ENCODE peak calls at places on chromosomes 12 and 14, in eight cellular contexts. O, Z, Y, L, H, K, E and S are unnamed samples.
A peak's percentile ranks its signal among the peaks of the same experiment; 100 is the strongest.

GRCh38 chr12:124753993-124754392 is 109.7 kb downstream of the SCARB1 start:
- DNase-seq in O (no peak), Z (no peak), Y (no peak), L (no peak), H (no peak), K (no peak), E (no peak), S (no peak)

GRCh38 chr12:56152756-56153137 is 360 bp downstream of the MYL6B start:
- DNase-seq in O (no peak), Z (no peak), Y (no peak), L (no peak), H (no peak), K (no peak), E (no peak), S (no peak)

GRCh38 chr14:26255213-26255612 is 342.6 kb downstream of the NOVA1 start:
- DNase-seq in O (no peak), Z (no peak), Y (no peak), L (no peak), H (no peak), K (peak; percentile 71), E (no peak), S (peak; percentile 52)

GRCh38 chr12:67068773-67069450 is 200.2 kb upstream of the CAND1 start:
- DNase-seq in O (peak; percentile 85), Z (no peak), Y (peak; percentile 34), L (no peak), H (no peak), K (peak; percentile 25), E (no peak), S (peak; percentile 36)

GRCh38 chr12:6183689-6184441 is 16.3 kb upstream of the CD9 start:
- DNase-seq in O (peak; percentile 62), Z (no peak), Y (peak; percentile 46), L (no peak), H (no peak), K (peak; percentile 81), E (no peak), S (peak; percentile 66)

GRCh38 chr14:32826404-32827082 is 112.1 kb upstream of the NPAS3 start:
- DNase-seq in O (no peak), Z (no peak), Y (no peak), L (peak; percentile 37), H (peak; percentile 46), K (peak; percentile 45), E (peak; percentile 30), S (peak; percentile 65)

GRCh38 chr14:78509516-78509915 is 339.3 kb downstream of the NRXN3 start:
- DNase-seq in O (no peak), Z (no peak), Y (no peak), L (no peak), H (no peak), K (no peak), E (no peak), S (no peak)

GRCh38 chr14:68145036-68145435 is 325.5 kb downstream of the RAD51B start:
- DNase-seq in O (no peak), Z (no peak), Y (no peak), L (no peak), H (no peak), K (no peak), E (no peak), S (no peak)

GRCh38 chr14:68790656-68791077 is 2.2 kb downstream of the ZFP36L1 start:
- DNase-seq in O (peak; percentile 85), Z (no peak), Y (peak; percentile 25), L (no peak), H (no peak), K (peak; percentile 33), E (peak; percentile 18), S (no peak)

GRCh38 chr12:34398706-34399630 is 376.7 kb downstream of the ALG10 start:
- DNase-seq in O (peak; percentile 76), Z (peak; percentile 9), Y (peak; percentile 16), L (no peak), H (peak; percentile 2), K (no peak), E (peak; percentile 9), S (no peak)

GRCh38 chr14:69657961-69658360 is 46.6 kb downstream of the SUSD6 start:
- DNase-seq in O (peak; percentile 88), Z (no peak), Y (peak; percentile 84), L (no peak), H (no peak), K (peak; percentile 47), E (no peak), S (peak; percentile 83)

GRCh38 chr14:59055439-59056045 is 132.9 kb upstream of the DAAM1 start:
- DNase-seq in O (no peak), Z (no peak), Y (peak; percentile 26), L (peak; percentile 58), H (peak; percentile 10), K (peak; percentile 76), E (no peak), S (peak; percentile 80)

GRCh38 chr12:100215209-100215608 is 14.6 kb downstream of the ACTR6 start:
- DNase-seq in O (no peak), Z (no peak), Y (no peak), L (no peak), H (no peak), K (no peak), E (no peak), S (peak; percentile 9)

GRCh38 chr14:71478542-71478941 is 453.7 kb upstream of the RGS6 start:
- DNase-seq in O (no peak), Z (no peak), Y (no peak), L (peak; percentile 70), H (no peak), K (peak; percentile 69), E (no peak), S (peak; percentile 86)

GRCh38 chr12:75759842-75760260 is 248.4 kb upstream of the KRR1 start:
- DNase-seq in O (no peak), Z (no peak), Y (no peak), L (peak; percentile 67), H (no peak), K (peak; percentile 64), E (no peak), S (peak; percentile 78)

DNA sequence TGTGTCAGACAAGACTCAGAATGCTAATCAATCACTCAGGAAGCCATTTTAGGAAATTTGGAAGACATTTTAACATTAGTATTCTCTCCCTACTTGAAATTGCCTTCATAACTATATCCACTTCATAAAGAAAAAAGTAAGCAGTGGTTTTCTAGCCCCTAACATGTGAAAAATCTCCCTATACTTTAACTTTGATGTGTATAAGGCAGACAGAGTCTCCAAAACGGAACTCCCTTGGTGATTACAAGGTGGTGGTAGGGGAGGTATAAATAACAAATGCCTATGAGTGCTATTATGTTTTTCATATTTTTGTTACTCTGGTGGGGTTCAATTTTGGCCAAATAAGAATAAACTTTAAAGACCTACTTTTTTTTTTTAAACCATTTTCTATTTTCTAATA is 300.3 kb downstream of the BTG1 start:
- DNase-seq in O (no peak), Z (no peak), Y (no peak), L (no peak), H (no peak), K (no peak), E (no peak), S (no peak)
- TF ChIP-seq CTCF in O (no peak), Z (no peak), Y (no peak), L (no peak), H (no peak), K (no peak), E (no peak), S (no peak)

GRCh38 chr12:53388932-53389331 is 9.0 kb downstream of the SP1 start:
- DNase-seq in O (no peak), Z (no peak), Y (no peak), L (no peak), H (no peak), K (no peak), E (no peak), S (no peak)
- H3K4me3 ChIP-seq in O (no peak overlapping the region), Z (peak overlapping the region; percentile 73), Y (peak overlapping the region; percentile 56), L (no peak overlapping the region), H (no peak overlapping the region), K (peak overlapping the region; percentile 19), E (no peak overlapping the region), S (peak overlapping the region; percentile 12)

DNA sequence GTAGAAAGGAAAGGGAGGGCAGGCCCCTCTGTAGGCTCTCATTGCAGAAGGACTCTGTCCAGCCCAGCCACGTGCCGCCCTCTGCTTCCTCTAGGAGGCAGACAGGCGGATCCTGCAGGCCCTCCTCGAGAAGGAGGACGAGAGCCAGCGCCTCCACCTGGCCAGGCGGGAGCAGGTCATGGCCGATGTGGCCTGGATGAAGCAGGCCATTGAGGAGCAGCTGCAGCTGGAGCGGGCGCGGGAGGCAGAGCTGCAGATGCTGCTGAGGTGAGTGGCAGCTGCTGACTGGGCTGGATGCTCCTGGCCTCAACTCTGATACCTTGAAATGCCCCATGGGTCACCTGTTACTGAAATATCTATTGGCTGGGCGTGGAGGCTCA is 10.9 kb downstream of the TCHP start:
- DNase-seq in O (no peak), Z (no peak), Y (no peak), L (peak; percentile 32), H (no peak), K (peak; percentile 42), E (no peak), S (peak; percentile 60)
- TF ChIP-seq CTCF in O (no peak), Z (no peak), Y (no peak), L (peak; percentile 73), H (no peak), K (peak; percentile 38), E (no peak), S (peak; percentile 66)

GRCh38 chr14:101840649-101841365 is 79.3 kb downstream of the PPP2R5C start:
- DNase-seq in O (no peak), Z (no peak), Y (no peak), L (no peak), H (no peak), K (no peak), E (no peak), S (no peak)
- H3K4me3 ChIP-seq in O (no peak overlapping the region), Z (no peak overlapping the region), Y (no peak overlapping the region), L (no peak overlapping the region), H (no peak overlapping the region), K (no peak overlapping the region), E (no peak overlapping the region), S (no peak overlapping the region)

GRCh38 chr14:100708349-100709217 is 18.1 kb upstream of the DLK1 start:
- DNase-seq in O (no peak), Z (peak; percentile 70), Y (peak; percentile 54), L (no peak), H (no peak), K (peak; percentile 63), E (peak; percentile 67), S (peak; percentile 50)
- TF ChIP-seq CTCF in O (no peak), Z (no peak), Y (peak; percentile 24), L (no peak), H (no peak), K (no peak), E (no peak), S (no peak)